ENCODE peak calls at places on chromosomes 13 and 19, in four cellular contexts. L is transverse colon; Y is HFF-Myc; B is Jurkat, Clone E6-1. J is an unnamed sample.

GRCh38 chr13:83895994-83896580 is 13.8 kb upstream of the SLITRK1 start:
- DNase-seq in B (no peak), Y (no peak), L (no peak), J (no peak)

GRCh38 chr13:41004875-41005693 is 14.0 kb downstream of the ELF1 start:
- DNase-seq in L (no peak), Y (no peak), B (peak; percentile 97), J (no peak)

GRCh38 chr19:35944553-35944952 is 8.4 kb downstream of the LRFN3 start:
- DNase-seq in L (no peak), B (no peak), Y (no peak), J (no peak)

GRCh38 chr13:70523622-70524021 is 415.4 kb upstream of the KLHL1 start:
- DNase-seq in B (no peak), L (no peak), Y (no peak), J (no peak)

GRCh38 chr13:100394005-100394695 is 194.4 kb downstream of the GGACT start:
- DNase-seq in L (no peak), Y (peak; percentile 81), B (peak; percentile 68), J (no peak)

GRCh38 chr19:7358102-7358597 is 9.4 kb downstream of the ARHGEF18 start:
- DNase-seq in L (no peak), B (no peak), Y (no peak), J (no peak)

GRCh38 chr13:40236566-40237168 is 429.8 kb downstream of the FOXO1 start:
- DNase-seq in Y (no peak), B (no peak), L (no peak), J (no peak)

GRCh38 chr13:46172531-46172991 is 9.4 kb downstream of the LCP1 start:
- DNase-seq in B (peak; percentile 85), L (peak; percentile 41), Y (no peak), J (no peak)

GRCh38 chr19:55452381-55453325 is 8.8 kb downstream of the ISOC2 start:
- DNase-seq in Y (peak; percentile 40), L (peak; percentile 46), B (peak; percentile 95), J (no peak)

GRCh38 chr13:49439609-49440008 is 4.3 kb downstream of the CAB39L start:
- DNase-seq in L (no peak), B (no peak), Y (no peak), J (no peak)

GRCh38 chr13:53501387-53501786 is 472.8 kb downstream of the OLFM4 start:
- DNase-seq in B (no peak), L (no peak), Y (no peak), J (no peak)

GRCh38 chr19:12792048-12792852 is 964 bp downstream of the JUNB start:
- DNase-seq in B (peak; percentile 76), Y (no peak), L (peak; percentile 79), J (no peak)

GRCh38 chr13:77687799-77688198 is 9.7 kb upstream of the SLAIN1 start:
- DNase-seq in L (no peak), Y (no peak), B (no peak), J (no peak)

GRCh38 chr19:14542721-14543328 is 13.4 kb downstream of the TECR start:
- DNase-seq in B (no peak), Y (no peak), L (no peak), J (no peak)

GRCh38 chr13:52879950-52880650 is 31.7 kb upstream of the PCDH8 start:
- DNase-seq in L (no peak), Y (no peak), B (no peak), J (no peak)

GRCh38 chr13:45021250-45021649 is 31.9 kb downstream of the GPALPP1 start:
- DNase-seq in Y (no peak), L (no peak), B (no peak), J (no peak)

GRCh38 chr13:95375706-95376105 is 74.5 kb upstream of the ABCC4 start:
- DNase-seq in Y (no peak), B (no peak), L (no peak), J (no peak)

GRCh38 chr19:17495639-17496265 is 15.7 kb upstream of the PGLS start:
- DNase-seq in L (no peak), B (no peak), Y (no peak), J (no peak)

GRCh38 chr19:49894011-49894664 is 2.5 kb downstream of the IL4I1 start:
- DNase-seq in Y (no peak), B (no peak), L (no peak), J (no peak)

GRCh38 chr13:67062160-67062559 is 168.0 kb downstream of the PCDH9 start:
- DNase-seq in B (no peak), L (no peak), Y (no peak), J (no peak)

GRCh38 chr19:661427-662196 is 1.4 kb downstream of the RNF126 start:
- DNase-seq in Y (no peak), L (peak; percentile 71), B (no peak), J (no peak)

GRCh38 chr13:74128171-74128767 is 5.9 kb downstream of the KLF12 start:
- DNase-seq in L (no peak), Y (no peak), B (no peak), J (no peak)

GRCh38 chr19:48715681-48716171 is 3.8 kb downstream of the MAMSTR start:
- DNase-seq in B (no peak), L (peak; percentile 37), Y (no peak), J (no peak)

GRCh38 chr13:107866007-107866665 is 349.2 kb downstream of the LIG4 start:
- DNase-seq in B (no peak), Y (no peak), L (no peak), J (no peak)

GRCh38 chr13:99979453-99980200 is 2.0 kb upstream of the ZIC2 start:
- DNase-seq in L (no peak), Y (no peak), B (no peak), J (no peak)

GRCh38 chr13:43785681-43786471 is 896 bp downstream of the ENOX1 start:
- DNase-seq in L (peak; percentile 69), Y (no peak), B (no peak), J (no peak)

GRCh38 chr13:94947965-94948371 is 235.6 kb upstream of the SOX21 start:
- DNase-seq in B (peak; percentile 1), L (no peak), Y (no peak), J (no peak)

GRCh38 chr19:10603873-10604459 is 16.9 kb upstream of the AP1M2 start:
- DNase-seq in B (peak; percentile 57), Y (no peak), L (peak; percentile 24), J (no peak)

GRCh38 chr13:25882732-25883357 is 169.0 kb downstream of the SHISA2 start:
- DNase-seq in Y (no peak), B (peak; percentile 75), L (no peak), J (no peak)

GRCh38 chr13:74133657-74134201 is 475 bp downstream of the KLF12 start:
- DNase-seq in B (peak; percentile 95), L (peak; percentile 84), Y (no peak), J (no peak)

GRCh38 chr19:40642757-40643325 is 41.7 kb downstream of the LTBP4 start:
- DNase-seq in L (no peak), Y (no peak), B (no peak), J (no peak)

J was measured in glomerular endothelial cell.